ENCODE peak calls at places on chromosome 2, in four cellular contexts. W is MM.1S, D is PC-3, O is GM23338. H is an unnamed sample. For H3K9me2, the result is how much of the 10 kb centered on the place peaks cover.

GRCh38 chr2:160332318-160332717 is 132.2 kb upstream of the ITGB6 start:
- DNase-seq in D (peak), O (peak), W (peak), H (peak)

GRCh38 chr2:206971805-206972204 is 32.5 kb downstream of the CPO start:
- DNase-seq in W (no peak), O (no peak), D (no peak), H (no peak)

GRCh38 chr2:136057023-136057801 is 60.7 kb downstream of the CXCR4 start:
- DNase-seq in O (no peak), D (no peak), W (peak), H (peak)

GRCh38 chr2:120780402-120780801 is 44.7 kb downstream of the GLI2 start:
- DNase-seq in W (no peak), D (no peak), O (no peak), H (no peak)

GRCh38 chr2:23703583-23704385 is 223.1 kb downstream of the ATAD2B start:
- DNase-seq in O (no peak), W (no peak), D (no peak), H (no peak)

GRCh38 chr2:167249197-167249596 is 360.9 kb downstream of the XIRP2 start:
- DNase-seq in O (no peak), D (no peak), W (no peak), H (no peak)

GRCh38 chr2:156435725-156436476 is at the start of gene GPD2:
- DNase-seq in D (peak), W (peak), O (peak), H (peak)

GRCh38 chr2:230933521-230934180 is 8.6 kb upstream of the GPR55 start:
- DNase-seq in W (no peak), O (no peak), D (no peak), H (no peak)

GRCh38 chr2:37573818-37574388 is 97.5 kb downstream of the CDC42EP3 start:
- DNase-seq in W (peak), D (peak), O (no peak), H (no peak)

DNA sequence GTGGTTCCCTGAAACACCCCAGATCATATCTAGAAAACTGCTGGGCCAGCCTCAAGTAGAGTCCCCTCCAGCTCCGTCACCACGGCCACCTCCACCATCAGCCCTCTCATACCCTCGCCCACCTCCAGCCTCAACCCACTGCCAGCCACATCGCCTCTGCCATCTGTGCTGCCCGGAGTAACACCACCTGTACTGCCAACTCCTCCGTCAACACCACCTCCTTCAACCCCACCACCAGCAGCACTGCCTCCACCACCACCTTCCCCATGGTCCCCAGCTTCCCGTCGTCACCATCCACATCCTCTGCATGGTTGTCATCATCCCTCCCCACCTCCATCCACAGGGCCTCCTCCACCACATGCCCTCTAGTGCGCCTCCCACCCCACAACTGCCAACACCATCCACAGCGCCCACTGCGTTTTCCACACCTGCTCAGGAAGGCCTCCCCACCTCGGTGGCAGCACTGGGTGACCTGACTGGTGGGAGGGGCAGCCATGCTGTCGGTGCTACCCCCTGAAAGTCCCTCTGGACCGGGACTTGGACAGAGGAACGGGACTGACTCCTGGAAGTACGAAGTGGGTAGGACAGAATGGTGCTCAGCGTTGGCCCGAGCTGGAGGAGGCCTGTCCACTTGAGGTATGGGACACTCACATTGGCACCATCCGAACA is 1.6 kb downstream of the SNED1 start:
- DNase-seq in D (no peak), W (no peak), O (no peak), H (no peak)
- TF ChIP-seq EZH2phosphoT487 in D (no peak), W (no peak), O (no peak), H (no peak)

DNA sequence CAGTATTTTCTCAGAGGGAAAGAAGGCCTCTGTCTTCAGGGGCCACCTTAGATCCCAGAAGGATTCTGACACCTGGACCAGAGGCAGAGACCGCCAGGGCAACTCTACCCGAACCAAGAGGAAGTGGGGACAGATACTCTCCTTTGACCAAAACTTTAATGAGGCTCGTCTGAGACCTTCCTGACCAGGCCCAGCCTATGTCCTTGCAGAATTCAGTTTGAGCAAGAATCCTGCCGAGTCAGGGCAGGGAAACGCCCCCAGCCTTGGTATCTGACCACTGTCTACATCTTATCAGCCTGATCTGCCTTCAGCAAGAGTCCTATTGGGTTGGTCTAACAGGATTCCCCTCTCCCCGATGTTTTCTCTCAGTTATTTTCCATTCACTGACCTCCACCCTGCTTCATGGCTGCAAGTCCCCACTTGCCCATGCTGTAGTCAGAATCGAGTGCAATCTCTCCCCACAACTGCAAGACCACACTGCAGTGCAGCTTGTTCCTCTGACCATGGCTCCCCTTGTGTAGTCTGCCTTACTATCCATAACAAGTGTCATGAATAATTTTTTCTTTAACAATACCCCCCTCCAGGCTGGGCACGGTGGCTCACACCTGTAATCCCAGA is 95.0 kb downstream of the MSH2 start:
- DNase-seq in W (no peak), D (no peak), O (no peak), H (no peak)
- H3K9me2 ChIP-seq in W (under half), D (under half), O (under half), H (under half)

GRCh38 chr2:133424876-133425275 is 143.4 kb downstream of the NCKAP5 start:
- DNase-seq in D (no peak), W (no peak), O (no peak), H (no peak)
- TF ChIP-seq EZH2phosphoT487 in D (no peak), W (no peak), O (no peak), H (no peak)

GRCh38 chr2:34838408-34838807 is 1239.3 kb upstream of the FAM98A start:
- DNase-seq in O (no peak), D (no peak), W (no peak), H (no peak)
- H3K9me2 ChIP-seq in O (under half), D (under half), W (under half), H (under half)

DNA sequence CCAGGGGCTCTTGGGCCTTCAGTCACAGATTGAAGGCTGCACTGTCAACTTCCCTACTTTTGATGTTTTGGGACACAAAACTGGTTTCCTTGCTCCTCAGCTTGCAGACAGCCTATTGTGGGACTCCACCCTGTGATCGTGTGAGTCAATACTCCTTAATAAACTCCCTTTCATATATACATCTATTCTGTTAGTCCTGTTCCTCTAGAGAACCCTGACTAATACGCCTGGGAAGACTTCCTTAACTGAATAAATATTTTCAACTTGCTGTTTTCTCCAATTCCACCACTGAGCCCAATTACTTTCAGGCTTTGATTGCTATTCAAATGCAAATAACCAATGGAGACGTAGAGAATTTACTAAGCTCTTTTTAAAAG is 61.4 kb upstream of the CCDC195 start:
- DNase-seq in O (no peak), W (no peak), D (no peak), H (no peak)
- TF ChIP-seq EZH2phosphoT487 in O (no peak), W (no peak), D (no peak), H (no peak)

GRCh38 chr2:181354626-181355025 is 102.6 kb upstream of the ITGA4 start:
- DNase-seq in O (no peak), D (peak), W (no peak), H (no peak)
- H3K9me2 ChIP-seq in O (under half), D (under half), W (under half), H (under half)

GRCh38 chr2:235614900-235615712 is 121.3 kb downstream of the AGAP1 start:
- DNase-seq in D (no peak), O (no peak), W (no peak), H (no peak)

GRCh38 chr2:235612551-235612950 is 118.7 kb downstream of the AGAP1 start:
- DNase-seq in O (no peak), W (no peak), D (no peak), H (no peak)

GRCh38 chr2:235613671-235614070 is 119.8 kb downstream of the AGAP1 start:
- DNase-seq in W (no peak), O (no peak), D (no peak), H (no peak)

GRCh38 chr2:235616846-235617245 is 123.0 kb downstream of the AGAP1 start:
- DNase-seq in W (no peak), D (no peak), O (no peak), H (no peak)

GRCh38 chr2:235614176-235614860 is 120.5 kb downstream of the AGAP1 start:
- DNase-seq in O (no peak), D (no peak), W (peak), H (no peak)
- TF ChIP-seq EZH2phosphoT487 in O (no peak), D (no peak), W (no peak), H (no peak)

GRCh38 chr2:190354003-190354690 is 10.8 kb downstream of the INPP1 start:
- DNase-seq in W (no peak), O (no peak), D (no peak), H (no peak)

GRCh38 chr2:190353537-190353899 is 10.1 kb downstream of the INPP1 start:
- DNase-seq in D (no peak), O (no peak), W (no peak), H (no peak)

GRCh38 chr2:190352668-190353536 is 9.5 kb downstream of the INPP1 start:
- DNase-seq in D (no peak), O (no peak), W (no peak), H (no peak)

GRCh38 chr2:190350371-190350770 is 7.0 kb downstream of the INPP1 start:
- DNase-seq in W (no peak), D (no peak), O (no peak), H (no peak)

GRCh38 chr2:190351955-190352354 is 8.6 kb downstream of the INPP1 start:
- DNase-seq in D (no peak), W (no peak), O (no peak), H (no peak)
- H3K9me2 ChIP-seq in D (under half), W (under half), O (under half), H (under half)

DNA sequence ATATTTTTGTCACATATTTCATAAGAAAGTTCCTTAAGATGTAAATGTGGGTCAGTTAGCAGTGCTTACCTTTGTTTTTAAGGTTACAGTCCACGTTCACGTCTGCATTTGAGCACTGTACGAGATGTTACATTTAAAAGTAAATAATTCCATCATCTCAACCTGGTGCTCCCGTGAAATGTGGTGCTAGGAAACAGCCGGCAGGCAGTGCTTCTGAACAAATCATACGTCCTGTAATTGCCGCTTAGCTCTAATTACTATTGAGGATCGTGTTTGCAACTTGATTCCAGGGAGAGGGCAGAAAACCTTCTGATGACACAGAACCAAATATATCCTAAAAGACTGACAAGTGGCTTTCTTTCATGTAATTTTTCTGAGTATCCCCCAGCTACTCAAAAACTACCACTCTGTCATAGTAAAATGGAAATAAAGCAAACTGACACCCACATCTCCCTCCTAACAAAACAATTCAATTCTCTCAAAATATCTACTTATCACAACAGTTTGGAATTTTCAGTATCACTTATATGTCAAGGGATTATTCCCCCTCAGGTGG is 297.8 kb upstream of the SESTD1 start:
- DNase-seq in D (no peak), W (no peak), O (no peak), H (no peak)
- TF ChIP-seq EZH2phosphoT487 in D (no peak), W (no peak), O (no peak), H (no peak)

GRCh38 chr2:203949228-203949627 is 12.7 kb downstream of the ICOS start:
- DNase-seq in W (no peak), D (peak), O (no peak), H (no peak)

GRCh38 chr2:203948733-203949132 is 12.2 kb downstream of the ICOS start:
- DNase-seq in W (no peak), D (no peak), O (no peak), H (no peak)

GRCh38 chr2:203951366-203951902 is 14.9 kb downstream of the ICOS start:
- DNase-seq in O (no peak), W (peak), D (no peak), H (peak)
- H3K9me2 ChIP-seq in O (under half), W (under half), D (under half), H (under half)

H was measured in OCI-LY7.